ENCODE peak calls at places on chromosomes 13 and 19, in five cellular contexts. R is fibroblast of mammary gland; V is brain microvascular endothelial cell; I is prostate gland; A is CD8-positive, alpha-beta T cell. Y is an unnamed sample.
A peak's percentile ranks its signal among the peaks of the same experiment; 100 is the strongest.

GRCh38 chr19:57776764-57777296 is 7.4 kb downstream of the ZNF586 start:
- DNase-seq in A (no peak), I (no peak), R (no peak), V (no peak), Y (no peak)

GRCh38 chr13:99256709-99257108 is 1.5 kb downstream of the GPR18 start:
- DNase-seq in I (no peak), R (peak; percentile 10), V (no peak), A (no peak), Y (peak; percentile 87)

GRCh38 chr19:57512845-57513244 is 13.1 kb downstream of the ZNF773 start:
- DNase-seq in A (no peak), V (no peak), I (no peak), R (peak; percentile 12), Y (peak; percentile 6)

GRCh38 chr13:30323524-30323923 is 16.2 kb upstream of the KATNAL1 start:
- DNase-seq in A (no peak), R (no peak), V (no peak), I (no peak), Y (peak; percentile 56)

GRCh38 chr13:103102482-103102881 is 36.3 kb upstream of the SLC10A2 start:
- DNase-seq in V (peak; percentile 3), I (no peak), R (no peak), A (no peak), Y (no peak)

GRCh38 chr19:6232567-6232966 is 47.2 kb downstream of the MLLT1 start:
- DNase-seq in R (peak; percentile 93), A (no peak), I (no peak), V (peak; percentile 32), Y (peak; percentile 98)

GRCh38 chr13:98450495-98451167 is 126.3 kb downstream of the STK24 start:
- DNase-seq in A (no peak), I (peak; percentile 73), V (no peak), R (no peak), Y (no peak)

GRCh38 chr19:10404888-10405808 is 1.8 kb upstream of the CDC37 start:
- DNase-seq in V (no peak), I (no peak), R (no peak), A (no peak), Y (no peak)

GRCh38 chr13:20118268-20119140 is 42.3 kb downstream of the GJA3 start:
- DNase-seq in I (peak; percentile 44), V (no peak), R (peak; percentile 43), A (no peak), Y (peak; percentile 55)

GRCh38 chr19:41323023-41323422 is 13.1 kb downstream of the CCDC97 start:
- DNase-seq in R (peak; percentile 72), A (no peak), I (no peak), V (peak; percentile 72), Y (peak; percentile 64)

GRCh38 chr19:29076963-29077362 is 136.0 kb downstream of the UQCRFS1 start:
- DNase-seq in R (no peak), I (no peak), V (no peak), A (no peak), Y (no peak)

GRCh38 chr13:20721454-20722357 is 18.2 kb downstream of the IL17D start:
- DNase-seq in R (peak; percentile 64), I (no peak), A (no peak), V (peak; percentile 72), Y (peak; percentile 34)

GRCh38 chr19:4229179-4229931 is at the start of gene EBI3:
- DNase-seq in I (no peak), R (peak; percentile 24), A (no peak), V (peak; percentile 70), Y (no peak)

GRCh38 chr13:60407095-60407494 is 10.1 kb downstream of the TDRD3 start:
- DNase-seq in R (no peak), A (no peak), V (no peak), I (no peak), Y (no peak)
- H3K4me3 ChIP-seq in R (no peak overlapping the region), A (no peak overlapping the region), V (no peak overlapping the region), I (no peak overlapping the region), Y (no peak overlapping the region)

GRCh38 chr13:50990540-50991506 is 81.2 kb downstream of the RNASEH2B start:
- DNase-seq in A (no peak), V (peak; percentile 9), R (peak; percentile 73), I (no peak), Y (peak; percentile 71)

GRCh38 chr13:50991624-50992610 is 82.3 kb downstream of the RNASEH2B start:
- DNase-seq in V (no peak), I (no peak), A (no peak), R (no peak), Y (no peak)

GRCh38 chr13:50990050-50990449 is 80.5 kb downstream of the RNASEH2B start:
- DNase-seq in A (no peak), R (no peak), V (no peak), I (no peak), Y (no peak)

GRCh38 chr13:50993371-50993770 is 83.8 kb downstream of the RNASEH2B start:
- DNase-seq in A (no peak), I (no peak), V (no peak), R (no peak), Y (no peak)

DNA sequence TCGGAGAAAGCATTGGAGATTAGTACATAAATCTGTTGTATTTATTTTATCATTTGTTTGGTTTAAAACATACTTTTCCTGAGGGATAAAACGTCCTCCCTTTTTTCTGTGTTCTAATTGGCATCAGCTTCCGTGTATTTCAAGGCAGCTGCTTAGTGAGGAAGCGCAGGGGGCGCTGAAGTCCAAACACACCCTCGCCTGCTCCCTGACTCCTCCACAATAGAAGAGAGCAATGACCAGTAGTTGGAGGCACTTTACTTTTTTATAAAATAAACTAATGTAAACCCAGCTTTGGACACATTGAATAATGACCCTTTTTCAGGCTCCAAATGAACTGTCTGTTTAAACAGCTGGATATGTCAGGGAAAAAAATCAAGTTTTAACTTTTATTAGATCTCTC is 79.9 kb downstream of the RNASEH2B start:
- DNase-seq in A (no peak), R (no peak), V (no peak), I (no peak), Y (no peak)
- TF ChIP-seq CTCF in A (no peak), R (peak; percentile 14), V (peak; percentile 47), I (peak; percentile 27), Y (no peak)

GRCh38 chr19:51742736-51743288 is 8.9 kb downstream of the FPR1 start:
- DNase-seq in I (no peak), V (peak; percentile 37), R (peak; percentile 94), A (no peak), Y (peak; percentile 92)
- H3K4me3 ChIP-seq in I (no peak overlapping the region), V (no peak overlapping the region), R (no peak overlapping the region), A (no peak overlapping the region), Y (no peak overlapping the region)

GRCh38 chr19:15479391-15480345 is at the start of gene PGLYRP2:
- DNase-seq in I (peak; percentile 86), A (no peak), R (no peak), V (no peak), Y (no peak)
- TF ChIP-seq CTCF in I (peak; percentile 74), A (no peak), R (no peak), V (no peak), Y (no peak)

GRCh38 chr13:43319617-43320444 is 296.4 kb downstream of the DNAJC15 start:
- DNase-seq in R (no peak), V (no peak), A (no peak), I (no peak), Y (no peak)
- H3K4me3 ChIP-seq in R (no peak overlapping the region), V (no peak overlapping the region), A (no peak overlapping the region), I (no peak overlapping the region), Y (no peak overlapping the region)

DNA sequence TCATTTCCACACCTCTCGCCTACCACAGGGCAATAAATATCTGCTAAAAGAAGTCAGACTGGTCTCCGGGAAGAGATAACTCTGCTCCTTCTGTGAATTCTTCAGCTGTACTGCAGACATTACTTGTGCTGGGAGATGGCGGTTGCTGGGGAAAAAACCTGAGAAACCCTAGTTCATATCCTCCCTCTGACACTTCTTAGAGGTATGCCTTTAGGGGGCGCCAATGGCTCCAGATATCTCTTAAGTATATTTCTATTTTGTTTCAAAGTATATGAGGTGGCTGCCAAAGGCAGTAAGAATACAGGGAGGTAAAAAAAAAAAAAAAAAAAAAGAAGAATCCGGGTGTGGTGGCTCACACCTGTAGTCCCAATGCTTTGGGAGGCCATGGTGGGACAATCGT is 175.2 kb downstream of the PAN3 start:
- DNase-seq in R (peak; percentile 55), A (no peak), V (peak; percentile 47), I (no peak), Y (peak; percentile 40)
- TF ChIP-seq CTCF in R (peak; percentile 43), A (no peak), V (peak; percentile 63), I (no peak), Y (peak; percentile 37)

GRCh38 chr13:32430018-32430747 is 2.3 kb upstream of the N4BP2L1 start:
- DNase-seq in R (no peak), A (no peak), V (no peak), I (no peak), Y (no peak)

GRCh38 chr13:32427852-32428580 is at the start of gene N4BP2L1:
- DNase-seq in I (peak; percentile 80), V (peak; percentile 22), R (peak; percentile 37), A (peak; percentile 80), Y (peak; percentile 31)

GRCh38 chr13:32426981-32427851 is 714 bp downstream of the N4BP2L1 start:
- DNase-seq in V (no peak), A (peak; percentile 73), I (peak; percentile 57), R (peak; percentile 15), Y (peak; percentile 17)

GRCh38 chr13:32429406-32429909 is 1.5 kb upstream of the N4BP2L1 start:
- DNase-seq in R (no peak), I (no peak), A (no peak), V (no peak), Y (no peak)

GRCh38 chr13:32428581-32429072 is 697 bp upstream of the N4BP2L1 start:
- DNase-seq in A (no peak), R (no peak), I (peak; percentile 9), V (no peak), Y (no peak)
- H3K4me3 ChIP-seq in A (peak overlapping the region; percentile 60), R (peak overlapping the region; percentile 58), I (peak overlapping the region; percentile 85), V (peak overlapping the region; percentile 66), Y (peak overlapping the region; percentile 65)

DNA sequence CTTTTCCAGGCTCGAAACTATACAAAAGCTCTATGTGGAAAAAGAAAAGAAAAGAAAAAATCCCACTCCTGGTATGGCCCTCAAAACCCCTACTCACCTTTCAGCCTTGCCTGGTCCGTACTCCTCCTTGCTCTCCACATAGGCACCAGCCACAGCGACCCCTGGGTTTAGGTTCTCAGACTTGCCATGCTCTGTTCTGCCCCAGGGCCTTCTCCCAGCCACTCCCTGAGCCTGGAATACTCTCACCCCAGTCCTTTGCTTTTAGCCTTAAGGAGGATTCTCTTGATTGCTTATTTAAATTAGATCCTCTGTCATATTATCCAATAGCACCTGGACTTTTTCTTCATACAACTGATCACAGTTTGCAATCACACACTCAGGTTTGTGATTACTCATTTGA is 522.5 kb downstream of the DIAPH3 start:
- DNase-seq in A (no peak), R (no peak), I (no peak), V (no peak), Y (no peak)
- TF ChIP-seq CTCF in A (no peak), R (no peak), I (no peak), V (peak; percentile 13), Y (no peak)

Y was measured in AG10803.